ENCODE peak calls at places on chromosomes 1 and 21, in ten cellular contexts. X is colonic mucosa; N is body of pancreas; Z is Peyer's patch; R is upper lobe of right lung; L is CD8-positive, alpha-beta T cell; M is lower lobe of right lung; S is heart left ventricle; C is heart right ventricle; U is lung. Y is an unnamed sample. For H3K4me1, the result is how much of the 10 kb centered on the place peaks cover.

GRCh38 chr1:1397839-1398523 is 1.2 kb downstream of the CCNL2 start:
- DNase-seq in X (no peak), N (no peak), Z (no peak), R (no peak), L (no peak), M (no peak), S (no peak), C (no peak), U (no peak), Y (no peak)

GRCh38 chr1:92495392-92496066 is 8.8 kb upstream of the GFI1 start:
- DNase-seq in X (no peak), N (no peak), Z (no peak), R (no peak), L (no peak), M (no peak), S (no peak), C (no peak), U (no peak), Y (no peak)

GRCh38 chr1:190478193-190479007 is 736 bp upstream of the BRINP3 start:
- DNase-seq in X (peak), N (no peak), Z (peak), R (peak), L (no peak), M (no peak), S (no peak), C (no peak), U (no peak), Y (no peak)

GRCh38 chr1:186768906-186769305 is 59.8 kb upstream of the PLA2G4A start:
- DNase-seq in X (no peak), N (no peak), Z (no peak), R (no peak), L (no peak), M (no peak), S (no peak), C (no peak), U (no peak), Y (no peak)

GRCh38 chr1:54542962-54543539 is 5.0 kb upstream of the ACOT11 start:
- DNase-seq in X (no peak), N (no peak), Z (no peak), R (no peak), L (no peak), M (no peak), S (no peak), C (no peak), U (no peak), Y (no peak)

GRCh38 chr1:68379085-68379478 is 70.7 kb downstream of the RPE65 start:
- DNase-seq in X (no peak), N (no peak), Z (no peak), R (no peak), L (no peak), M (no peak), S (no peak), C (no peak), U (no peak), Y (no peak)

GRCh38 chr1:24830680-24831272 is 85.5 kb downstream of the CLIC4 start:
- DNase-seq in X (no peak), N (no peak), Z (no peak), R (no peak), L (no peak), M (no peak), S (no peak), C (peak), U (no peak), Y (peak)

GRCh38 chr1:104780470-104781078 is 1030.9 kb downstream of the AMY1C start:
- DNase-seq in X (no peak), N (no peak), Z (no peak), R (no peak), L (no peak), M (no peak), S (no peak), C (no peak), U (no peak), Y (no peak)

GRCh38 chr1:154344977-154345837 is 19.9 kb downstream of the ATP8B2 start:
- DNase-seq in X (peak), N (peak), Z (peak), R (peak), L (peak), M (peak), S (no peak), C (no peak), U (no peak), Y (peak)

GRCh38 chr21:37914211-37914900 is 1.9 kb downstream of the KCNJ6 start:
- DNase-seq in X (no peak), N (no peak), Z (no peak), R (peak), L (no peak), M (peak), S (no peak), C (no peak), U (no peak), Y (no peak)

GRCh38 chr1:160748182-160748876 is 9.3 kb downstream of the SLAMF7 start:
- DNase-seq in X (no peak), N (no peak), Z (no peak), R (no peak), L (no peak), M (no peak), S (no peak), C (no peak), U (no peak), Y (no peak)

GRCh38 chr1:43300661-43301094 is at the start of gene TIE1:
- DNase-seq in X (no peak), N (no peak), Z (no peak), R (no peak), L (no peak), M (no peak), S (peak), C (peak), U (no peak), Y (no peak)
- H3K27ac ChIP-seq in X (no peak), N (no peak), Z (peak), R (peak), L (no peak), M (peak), S (peak), C (peak), U (peak), Y (no peak)

DNA sequence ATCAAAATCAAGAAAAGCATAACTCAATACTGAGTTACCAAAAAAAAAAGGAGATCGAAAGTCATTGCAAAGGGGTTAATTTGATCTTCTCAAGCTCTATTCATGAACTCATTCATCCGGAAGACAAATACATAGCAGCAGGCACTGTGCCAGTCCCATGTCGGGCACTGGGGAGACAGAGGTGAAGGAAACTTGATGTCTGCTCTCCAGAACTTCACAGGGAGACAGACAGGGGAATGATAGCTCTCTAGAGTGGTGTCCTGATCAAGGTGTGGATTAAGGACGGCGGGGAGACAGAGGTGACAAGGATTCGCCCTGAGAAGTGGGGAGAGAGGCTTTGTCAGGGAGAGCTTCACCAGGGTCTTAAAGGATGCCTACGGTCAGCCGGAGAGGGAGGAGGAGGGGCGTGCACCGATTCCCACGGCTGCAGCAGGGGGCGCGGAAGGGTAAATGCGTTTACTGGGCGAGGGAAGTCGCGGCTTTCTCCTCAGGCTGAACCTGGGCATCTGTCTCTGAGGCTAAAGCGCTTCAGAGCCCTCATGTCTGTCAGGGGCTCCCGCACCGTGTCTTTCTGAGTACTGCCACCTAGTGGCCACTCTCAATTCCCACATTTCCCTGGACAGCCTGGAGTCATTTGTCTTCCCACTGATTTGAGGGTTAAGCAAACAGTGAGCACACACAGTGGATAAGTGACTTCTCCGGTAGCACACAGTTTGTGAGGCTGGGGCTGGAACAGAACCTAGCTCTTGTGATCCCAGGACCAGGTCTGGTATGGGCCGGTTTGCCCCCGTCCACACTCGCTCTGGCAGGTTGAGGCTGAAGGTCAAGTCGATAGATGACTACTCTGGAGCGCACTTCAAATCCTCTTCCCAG is 152.8 kb downstream of the TENT5C start:
- DNase-seq in X (peak), N (peak), Z (peak), R (peak), L (peak), M (peak), S (peak), C (peak), U (peak), Y (peak)
- H3K4me3 ChIP-seq in X (peak), N (no peak), Z (peak), R (peak), L (peak), M (peak), S (peak), C (peak), U (peak), Y (peak)

DNA sequence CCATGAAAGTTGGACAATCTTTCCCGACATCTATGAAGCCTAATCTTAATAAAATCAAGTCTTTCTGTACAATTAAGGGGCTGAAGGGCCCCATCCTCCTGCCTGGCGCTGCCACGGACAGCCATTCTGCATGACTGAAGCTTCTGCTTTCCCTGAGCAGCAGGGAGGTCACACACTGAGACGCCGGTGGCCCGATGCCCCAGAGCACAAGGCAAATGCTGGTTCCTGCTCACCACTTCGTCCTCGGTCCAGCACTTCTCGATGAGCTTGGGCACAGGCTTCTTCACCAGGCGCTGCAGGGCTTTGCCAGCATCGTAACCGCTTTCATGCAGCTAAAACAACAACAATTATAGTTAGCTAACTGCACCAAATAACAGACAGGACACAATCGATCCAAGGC is 147.8 kb downstream of the SLC45A1 start:
- DNase-seq in X (peak), N (no peak), Z (no peak), R (no peak), L (no peak), M (no peak), S (no peak), C (no peak), U (no peak), Y (no peak)
- H3K4me1 ChIP-seq in X (under half), N (under half), Z (under half), R (half or more), L (under half), M (half or more), S (under half), C (under half), U (under half), Y (under half)

DNA sequence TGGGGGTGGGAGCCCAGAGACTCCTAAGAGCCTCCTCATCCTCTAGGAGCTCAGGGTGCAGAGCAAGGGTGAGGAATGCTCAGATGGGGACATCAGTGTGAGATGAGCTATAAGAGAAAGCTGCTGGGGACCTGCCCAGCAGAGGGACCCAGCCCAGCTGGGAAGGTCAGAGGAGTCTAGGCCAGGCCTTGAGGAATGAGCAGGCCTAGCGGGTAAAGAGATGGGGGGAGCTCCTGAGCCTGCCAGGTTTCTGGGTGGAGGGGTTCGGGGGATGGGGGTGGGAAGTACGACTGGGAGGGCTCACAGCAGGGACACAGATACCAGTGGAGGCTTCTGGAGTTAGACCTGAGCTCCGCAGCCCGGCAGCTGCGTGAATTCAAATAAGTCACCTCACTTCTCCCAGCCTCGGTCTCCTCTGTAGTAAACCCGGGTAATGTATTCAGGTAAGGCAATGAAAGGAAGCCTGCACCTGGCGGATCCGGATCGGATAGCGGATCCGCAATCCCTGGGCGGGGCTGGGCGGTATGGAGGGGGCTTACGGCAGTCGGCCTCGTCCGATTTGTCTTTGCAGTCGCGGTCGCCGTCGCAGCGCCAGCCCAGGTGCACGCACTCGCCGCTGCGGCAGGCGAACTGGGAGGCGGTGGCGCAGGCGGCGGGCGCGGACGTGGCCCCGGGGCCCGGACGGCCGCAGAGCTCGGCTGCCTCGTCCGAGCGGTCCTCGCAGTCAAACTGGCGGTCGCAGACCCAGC is 38.0 kb upstream of the MAGOH start:
- DNase-seq in X (no peak), N (no peak), Z (no peak), R (peak), L (no peak), M (no peak), S (no peak), C (no peak), U (no peak), Y (no peak)
- H3K27ac ChIP-seq in X (no peak), N (no peak), Z (no peak), R (no peak), L (no peak), M (no peak), S (no peak), C (no peak), U (no peak), Y (no peak)

GRCh38 chr1:231636157-231636556 is 9.6 kb downstream of the DISC1 start:
- DNase-seq in X (no peak), N (no peak), Z (no peak), R (no peak), L (no peak), M (no peak), S (no peak), C (no peak), U (no peak), Y (no peak)
- H3K4me3 ChIP-seq in X (no peak), N (no peak), Z (no peak), R (no peak), L (no peak), M (no peak), S (no peak), C (no peak), U (no peak), Y (no peak)

DNA sequence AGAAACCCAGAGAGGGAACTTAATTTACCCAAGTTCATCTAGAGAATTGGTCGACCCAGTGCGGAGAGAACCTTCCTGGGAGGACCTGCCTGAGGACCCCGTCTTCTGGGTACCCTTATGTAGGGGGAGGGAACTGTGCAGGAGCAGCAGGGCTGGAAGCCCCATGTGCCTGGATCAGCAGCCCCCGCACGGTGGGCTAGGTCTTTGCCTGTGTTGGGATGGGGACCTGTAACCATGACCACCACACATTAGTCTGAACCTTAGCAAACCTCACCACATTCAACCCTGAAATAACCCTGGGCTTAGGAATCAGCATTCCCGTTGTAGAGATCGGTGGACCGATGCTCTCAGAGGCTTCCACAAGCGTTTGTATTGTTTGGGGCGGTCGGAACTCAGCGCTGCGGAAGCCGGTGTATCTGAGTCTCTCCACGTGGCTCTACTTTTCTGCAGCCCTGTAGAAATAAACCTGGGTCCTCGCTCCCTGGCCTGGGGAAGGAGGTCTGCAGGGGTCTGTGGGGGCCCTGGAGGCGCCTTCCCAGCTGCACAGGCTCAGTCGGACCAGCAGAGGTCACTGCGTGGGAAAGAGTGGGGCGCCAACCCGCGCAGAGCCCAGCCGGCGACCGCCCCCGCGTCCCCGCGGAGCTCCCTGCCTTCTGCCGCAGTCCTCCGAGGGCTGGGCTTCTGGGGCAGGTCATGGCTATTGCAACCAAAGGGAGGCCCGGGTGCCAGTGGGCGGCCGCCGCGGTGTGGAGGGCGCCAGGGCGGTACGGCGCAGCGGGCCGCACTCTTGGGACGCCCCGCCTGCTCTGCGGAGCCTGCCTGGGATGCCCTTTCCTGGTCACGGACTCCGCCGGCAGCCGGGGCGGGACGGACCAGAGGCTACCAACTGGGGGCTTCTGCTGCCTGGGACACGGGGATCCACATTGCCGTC is 36.2 kb upstream of the KCNA10 start:
- DNase-seq in X (peak), N (peak), Z (peak), R (peak), L (peak), M (peak), S (peak), C (peak), U (peak), Y (peak)
- H3K4me1 ChIP-seq in X (under half), N (under half), Z (under half), R (under half), L (under half), M (under half), S (under half), C (under half), U (under half), Y (under half)

DNA sequence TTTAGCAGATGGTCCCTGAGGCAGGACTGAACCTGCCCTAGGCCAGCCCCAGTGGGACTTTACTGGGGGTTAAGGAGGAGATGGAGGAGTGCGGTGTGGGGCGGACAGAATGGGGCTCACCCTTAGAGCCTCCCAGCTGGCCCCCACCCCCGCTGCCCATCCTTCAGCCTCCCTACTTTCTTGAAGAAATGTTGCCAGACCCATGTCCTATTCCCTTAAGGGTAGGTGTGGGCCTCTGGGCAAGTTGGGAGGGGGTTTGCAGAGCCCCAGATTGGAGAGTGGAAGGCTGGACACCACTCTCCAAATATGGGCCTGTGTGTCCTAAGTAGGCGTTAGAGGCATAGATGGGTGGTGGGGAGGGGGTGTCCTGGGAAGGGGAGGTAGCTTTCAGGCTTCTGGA is 19.2 kb upstream of the EPS8L3 start:
- DNase-seq in X (no peak), N (no peak), Z (no peak), R (peak), L (no peak), M (peak), S (no peak), C (no peak), U (no peak), Y (no peak)
- H3K27ac ChIP-seq in X (peak), N (peak), Z (peak), R (peak), L (no peak), M (peak), S (no peak), C (no peak), U (peak), Y (no peak)